ENCODE peak calls at places on chromosomes 2 and 18, in five cellular contexts. M, C, K, U and E are unnamed samples.

GRCh38 chr2:85924522-85924921 is 35.7 kb upstream of the ST3GAL5 start:
- DNase-seq in M (no peak), C (no peak), K (peak), U (no peak), E (no peak)

GRCh38 chr2:74503506-74504475 is 3.7 kb downstream of the PCGF1 start:
- DNase-seq in M (no peak), C (no peak), K (no peak), U (no peak), E (peak)

GRCh38 chr2:166343467-166343866 is 32.3 kb downstream of the SCN9A start:
- DNase-seq in M (no peak), C (no peak), K (no peak), U (no peak), E (no peak)

GRCh38 chr18:73545497-73545896 is 602.1 kb downstream of the FBXO15 start:
- DNase-seq in M (no peak), C (no peak), K (no peak), U (no peak), E (no peak)

GRCh38 chr2:238139141-238139840 is 823 bp downstream of the KLHL30 start:
- DNase-seq in M (peak), C (no peak), K (peak), U (peak), E (no peak)

GRCh38 chr2:25165992-25166618 is 2.3 kb downstream of the POMC start:
- DNase-seq in M (peak), C (peak), K (peak), U (peak), E (peak)

GRCh38 chr2:199485732-199486335 is 28.1 kb upstream of the SATB2 start:
- DNase-seq in M (no peak), C (no peak), K (peak), U (peak), E (no peak)

GRCh38 chr2:181937473-181937872 is 45.9 kb downstream of the ITPRID2 start:
- DNase-seq in M (no peak), C (no peak), K (no peak), U (no peak), E (no peak)

GRCh38 chr2:2590796-2591541 is 259.9 kb upstream of the MYT1L start:
- DNase-seq in M (no peak), C (no peak), K (no peak), U (no peak), E (no peak)